ENCODE peak calls at places on chromosome 5, in seven cellular contexts. O is tibial nerve, F is A549, T is H9, V is colonic mucosa, Q is ovary, I is right lobe of liver. S is an unnamed sample.
A peak's percentile ranks its signal among the peaks of the same experiment; 100 is the strongest.

GRCh38 chr5:58477760-58478159 is 13.5 kb upstream of the GAPT start:
- DNase-seq in Q (no peak), F (no peak), I (no peak), T (no peak), V (no peak), O (no peak), S (no peak)

GRCh38 chr5:158376679-158377078 is 517.7 kb upstream of the CLINT1 start:
- DNase-seq in Q (no peak), V (no peak), O (no peak), T (no peak), I (no peak), F (no peak), S (no peak)

GRCh38 chr5:122424211-122424610 is 112.2 kb downstream of the SNCAIP start:
- DNase-seq in I (no peak), V (no peak), O (no peak), Q (no peak), T (no peak), F (no peak), S (no peak)

GRCh38 chr5:133229931-133230664 is 178.3 kb downstream of the HSPA4 start:
- DNase-seq in Q (no peak), V (no peak), I (no peak), F (no peak), T (no peak), O (no peak), S (no peak)

GRCh38 chr5:107743357-107744000 is 72.7 kb upstream of the EFNA5 start:
- DNase-seq in O (no peak), V (no peak), Q (no peak), I (no peak), F (peak; percentile 6), T (no peak), S (no peak)

GRCh38 chr5:93076566-93076965 is 504.5 kb downstream of the NR2F1-AS1 start:
- DNase-seq in I (no peak), V (no peak), O (no peak), T (no peak), Q (no peak), F (no peak), S (no peak)

GRCh38 chr5:96094904-96095303 is 133.3 kb upstream of the ELL2 start:
- DNase-seq in T (no peak), Q (no peak), O (peak; percentile 19), F (no peak), V (peak; percentile 30), I (peak; percentile 63), S (no peak)

GRCh38 chr5:168188182-168188581 is 103.3 kb upstream of the WWC1 start:
- DNase-seq in T (no peak), V (no peak), I (no peak), O (no peak), F (no peak), Q (no peak), S (no peak)

GRCh38 chr5:131473731-131474130 is 161.3 kb downstream of the RAPGEF6 start:
- DNase-seq in Q (no peak), I (no peak), V (no peak), T (no peak), F (no peak), O (no peak), S (no peak)

GRCh38 chr5:73242741-73243140 is 69.7 kb downstream of the TMEM174 start:
- DNase-seq in V (no peak), I (no peak), O (no peak), Q (no peak), T (no peak), F (no peak), S (no peak)

GRCh38 chr5:134503088-134503936 is 22.2 kb upstream of the JADE2 start:
- DNase-seq in O (no peak), I (peak; percentile 82), F (peak; percentile 80), V (peak; percentile 65), T (peak; percentile 78), Q (peak; percentile 65), S (no peak)

GRCh38 chr5:77425420-77425819 is 66.7 kb downstream of the WDR41 start:
- DNase-seq in O (no peak), Q (no peak), F (no peak), T (no peak), V (no peak), I (no peak), S (no peak)

GRCh38 chr5:25119654-25120053 is 474.9 kb upstream of the CDH10 start:
- DNase-seq in I (no peak), F (peak; percentile 24), Q (no peak), T (no peak), V (no peak), O (no peak), S (no peak)

GRCh38 chr5:95848701-95849100 is 26.2 kb upstream of the GLRX start:
- DNase-seq in V (no peak), I (no peak), O (no peak), Q (no peak), F (no peak), T (no peak), S (no peak)

GRCh38 chr5:13249854-13250253 is 694.6 kb downstream of the DNAH5 start:
- DNase-seq in V (no peak), F (no peak), I (no peak), O (no peak), Q (no peak), T (no peak), S (no peak)

GRCh38 chr5:89255845-89256463 is 373.0 kb upstream of the MEF2C start:
- DNase-seq in O (no peak), F (peak; percentile 3), V (no peak), T (no peak), I (no peak), Q (no peak), S (no peak)

GRCh38 chr5:55154893-55155292 is 5.1 kb upstream of the GPX8 start:
- DNase-seq in O (no peak), I (no peak), F (no peak), T (no peak), Q (no peak), V (no peak), S (no peak)

GRCh38 chr5:169169786-169170185 is 131.2 kb downstream of the SLIT3 start:
- DNase-seq in Q (no peak), I (no peak), O (no peak), T (no peak), V (no peak), F (no peak), S (no peak)

GRCh38 chr5:33725846-33726245 is 165.9 kb downstream of the ADAMTS12 start:
- DNase-seq in T (no peak), I (no peak), V (no peak), O (no peak), Q (no peak), F (no peak), S (no peak)

GRCh38 chr5:171806976-171807823 is 21.6 kb downstream of the SMIM23 start:
- DNase-seq in O (no peak), V (no peak), Q (no peak), F (no peak), T (no peak), I (no peak), S (no peak)

GRCh38 chr5:129804705-129805104 is 56.8 kb downstream of the MINAR2 start:
- DNase-seq in O (no peak), F (no peak), Q (no peak), V (no peak), I (no peak), T (peak; percentile 49), S (no peak)

GRCh38 chr5:113084402-113085083 is 107.9 kb downstream of the DCP2 start:
- DNase-seq in O (no peak), F (no peak), I (no peak), Q (no peak), T (no peak), V (no peak), S (no peak)

GRCh38 chr5:5340206-5340729 is 82.2 kb upstream of the ICE1 start:
- DNase-seq in Q (peak; percentile 80), O (no peak), F (peak; percentile 87), I (no peak), V (peak; percentile 35), T (peak; percentile 72), S (no peak)

GRCh38 chr5:1428107-1428506 is 17.1 kb downstream of the SLC6A3 start:
- DNase-seq in T (no peak), V (no peak), I (no peak), O (no peak), Q (no peak), F (no peak), S (no peak)
- H3K9me3 ChIP-seq in T (no peaks in the 10 kb centered on the region), V (no peaks in the 10 kb centered on the region), I (no peaks in the 10 kb centered on the region), O (peaks cover 80% of the 10 kb centered on the region), Q (no peaks in the 10 kb centered on the region), F (peaks cover 37% of the 10 kb centered on the region), S (no peaks in the 10 kb centered on the region)

GRCh38 chr5:173733831-173734491 is 117.5 kb upstream of the BOD1 start:
- DNase-seq in V (no peak), O (no peak), T (no peak), I (no peak), Q (no peak), F (no peak), S (no peak)

GRCh38 chr5:173735691-173736090 is 119.2 kb upstream of the BOD1 start:
- DNase-seq in O (no peak), F (no peak), I (no peak), T (no peak), Q (no peak), V (no peak), S (no peak)

GRCh38 chr5:173734716-173735115 is 118.3 kb upstream of the BOD1 start:
- DNase-seq in Q (no peak), F (no peak), I (no peak), O (no peak), V (no peak), T (no peak), S (no peak)

GRCh38 chr5:173736374-173736773 is 119.9 kb upstream of the BOD1 start:
- DNase-seq in O (no peak), I (no peak), V (peak; percentile 62), T (no peak), F (no peak), Q (no peak), S (no peak)

GRCh38 chr5:173735171-173735570 is 118.7 kb upstream of the BOD1 start:
- DNase-seq in F (no peak), T (no peak), O (no peak), V (no peak), Q (no peak), I (no peak), S (no peak)
- H3K9me3 ChIP-seq in F (no peaks in the 10 kb centered on the region), T (no peaks in the 10 kb centered on the region), O (no peaks in the 10 kb centered on the region), V (no peaks in the 10 kb centered on the region), Q (no peaks in the 10 kb centered on the region), I (no peaks in the 10 kb centered on the region), S (no peaks in the 10 kb centered on the region)

DNA sequence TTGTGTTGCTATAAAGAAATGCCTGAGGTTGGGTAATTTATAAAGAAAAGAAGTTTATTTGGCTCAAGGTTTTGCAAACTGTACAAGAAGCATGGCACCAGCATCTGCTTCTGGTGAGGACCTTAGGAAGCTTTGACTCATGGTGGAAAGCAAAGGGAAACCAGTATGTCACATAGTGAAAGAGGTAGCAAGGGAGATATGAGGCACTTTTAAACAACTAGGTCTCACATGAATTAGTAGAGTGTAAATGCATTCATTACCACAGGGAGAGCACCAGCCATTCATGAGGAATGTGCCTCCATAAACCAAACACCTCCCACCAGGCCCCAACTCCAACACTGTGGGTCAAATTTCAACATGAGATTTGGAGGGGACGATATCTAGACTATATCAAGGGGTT is 40.8 kb downstream of the OR2Y1 start:
- DNase-seq in T (no peak), V (no peak), I (no peak), Q (no peak), F (no peak), O (no peak), S (no peak)
- H3K9me3 ChIP-seq in T (no peaks in the 10 kb centered on the region), V (no peaks in the 10 kb centered on the region), I (no peaks in the 10 kb centered on the region), Q (no peaks in the 10 kb centered on the region), F (peaks cover 9% of the 10 kb centered on the region), O (peaks cover 16% of the 10 kb centered on the region), S (no peaks in the 10 kb centered on the region)

DNA sequence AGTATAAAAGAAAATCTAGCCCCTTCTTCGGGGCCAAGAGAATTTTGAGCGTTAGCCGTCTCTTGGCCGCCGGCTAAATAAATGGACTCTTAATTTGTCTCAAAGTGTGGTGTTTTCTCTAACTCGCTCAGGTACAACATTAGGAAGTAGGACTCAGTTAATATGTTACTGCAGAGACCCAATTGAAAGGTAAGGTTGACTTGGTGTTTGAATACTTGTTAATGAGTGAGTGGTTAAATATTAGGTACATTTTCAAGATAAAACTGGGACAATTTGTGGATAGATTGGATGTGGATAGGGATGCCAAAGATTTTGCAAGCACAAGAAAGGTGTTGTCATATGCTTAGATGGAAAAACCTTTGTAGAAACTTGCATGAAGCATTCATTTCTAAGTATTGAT is 1177.3 kb upstream of the CDH18 start:
- DNase-seq in Q (no peak), F (no peak), I (no peak), V (no peak), T (no peak), O (no peak), S (no peak)
- H3K9me3 ChIP-seq in Q (no peaks in the 10 kb centered on the region), F (no peaks in the 10 kb centered on the region), I (no peaks in the 10 kb centered on the region), V (no peaks in the 10 kb centered on the region), T (no peaks in the 10 kb centered on the region), O (no peaks in the 10 kb centered on the region), S (no peaks in the 10 kb centered on the region)

S was measured in T-helper 17 cell.